ENCODE peak calls at places on chromosomes 12 and 14, in eight cellular contexts. R is coronary artery, S is GM20000, V is MM.1S, D is GM06990, P is gastrocnemius medialis, G is HCT116, W is keratinocyte. E is an unnamed sample.

GRCh38 chr12:81558031-81558430 is 201.1 kb downstream of the PPFIA2 start:
- DNase-seq in R (no peak), S (no peak), V (no peak), D (no peak), P (no peak), G (no peak), W (no peak), E (no peak)

GRCh38 chr14:61753631-61754030 is 8.6 kb upstream of the SNAPC1 start:
- DNase-seq in R (no peak), S (no peak), V (no peak), D (no peak), P (no peak), G (no peak), W (no peak), E (peak)

GRCh38 chr14:61256826-61257468 is 24.2 kb downstream of the TMEM30B start:
- DNase-seq in R (no peak), S (no peak), V (no peak), D (no peak), P (no peak), G (no peak), W (no peak), E (no peak)

GRCh38 chr14:69321601-69322330 is 61.8 kb downstream of the GALNT16 start:
- DNase-seq in R (no peak), S (no peak), V (no peak), D (no peak), P (no peak), G (no peak), W (no peak), E (no peak)

GRCh38 chr14:32693114-32693513 is 245.6 kb upstream of the NPAS3 start:
- DNase-seq in R (no peak), S (no peak), V (peak), D (no peak), P (no peak), G (no peak), W (no peak), E (no peak)

GRCh38 chr12:92170050-92170449 is 24.4 kb upstream of the BTG1 start:
- DNase-seq in R (no peak), S (no peak), V (no peak), D (no peak), P (no peak), G (no peak), W (no peak), E (no peak)

GRCh38 chr12:15837141-15837781 is 44.9 kb upstream of the STRAP start:
- DNase-seq in R (no peak), S (no peak), V (no peak), D (no peak), P (no peak), G (no peak), W (no peak), E (no peak)

GRCh38 chr14:106268013-106268727 is 741.8 kb downstream of the TMEM121 start:
- DNase-seq in R (no peak), S (no peak), V (no peak), D (peak), P (no peak), G (no peak), W (no peak), E (peak)

GRCh38 chr14:23346693-23347405 is 5.8 kb downstream of the SLC22A17 start:
- DNase-seq in R (no peak), S (no peak), V (no peak), D (no peak), P (no peak), G (no peak), W (no peak), E (no peak)

GRCh38 chr12:23827353-23827752 is 122.1 kb downstream of the SOX5 start:
- DNase-seq in R (no peak), S (no peak), V (no peak), D (no peak), P (no peak), G (no peak), W (no peak), E (no peak)

GRCh38 chr12:10033783-10034381 is 3.4 kb downstream of the CLEC9A start:
- DNase-seq in R (no peak), S (peak), V (peak), D (no peak), P (no peak), G (no peak), W (no peak), E (no peak)
- TF ChIP-seq CTCF in R (peak), S (no peak), V (peak), D (peak), P (peak), G (peak), W (peak), E (peak)

GRCh38 chr12:61654698-61655097 is 605.5 kb upstream of the USP15 start:
- DNase-seq in R (no peak), S (no peak), V (peak), D (no peak), P (no peak), G (peak), W (no peak), E (no peak)
- TF ChIP-seq CTCF in R (no peak), S (no peak), V (peak), D (no peak), P (no peak), G (peak), W (no peak), E (no peak)

GRCh38 chr12:52023182-52023975 is 16.6 kb downstream of the TAMALIN start:
- DNase-seq in R (no peak), S (peak), V (peak), D (peak), P (peak), G (peak), W (no peak), E (peak)

GRCh38 chr12:52025301-52026172 is 18.8 kb downstream of the TAMALIN start:
- DNase-seq in R (peak), S (peak), V (peak), D (peak), P (peak), G (peak), W (no peak), E (peak)

GRCh38 chr12:52026267-52026666 is 19.5 kb downstream of the TAMALIN start:
- DNase-seq in R (no peak), S (no peak), V (no peak), D (no peak), P (no peak), G (no peak), W (no peak), E (no peak)

GRCh38 chr12:52022841-52023181 is 16.1 kb downstream of the TAMALIN start:
- DNase-seq in R (no peak), S (no peak), V (no peak), D (no peak), P (no peak), G (no peak), W (no peak), E (peak)

DNA sequence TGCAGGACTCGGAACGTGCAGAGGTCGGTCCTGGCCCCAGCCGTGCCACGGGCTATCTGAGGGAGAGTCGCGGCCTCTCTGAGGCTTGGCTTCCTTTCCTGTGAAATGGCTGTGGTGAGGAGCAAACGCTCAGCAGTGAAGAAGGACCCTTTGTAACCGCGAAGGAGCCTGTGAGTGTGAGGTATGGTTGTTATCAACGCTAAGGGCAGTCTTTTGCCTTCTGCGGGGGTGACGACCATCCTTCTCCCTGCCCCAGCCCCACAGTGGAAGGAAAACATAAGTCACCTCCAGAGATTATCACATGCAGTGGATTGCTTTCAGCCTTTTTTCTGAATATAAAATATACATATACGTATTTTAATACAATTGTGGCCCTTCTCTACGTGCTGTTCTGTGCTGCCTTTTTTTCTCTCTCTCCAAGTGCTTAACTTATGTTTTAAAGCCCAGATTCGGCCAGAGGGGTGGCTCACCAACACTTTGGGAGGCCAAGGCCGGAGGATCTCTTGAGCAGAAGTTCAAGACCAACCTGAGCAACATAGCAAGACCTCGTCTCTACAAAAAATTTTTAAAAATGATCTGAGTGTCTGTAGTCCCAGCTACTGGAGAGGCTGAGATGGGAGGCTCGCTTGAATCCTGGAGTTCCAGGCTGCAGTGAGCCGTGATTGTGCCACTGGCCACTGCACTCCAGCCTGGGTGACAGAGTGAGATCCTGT is 17.4 kb downstream of the TAMALIN start:
- DNase-seq in R (no peak), S (no peak), V (no peak), D (no peak), P (no peak), G (no peak), W (no peak), E (no peak)
- TF ChIP-seq CTCF in R (no peak), S (no peak), V (no peak), D (no peak), P (no peak), G (no peak), W (no peak), E (peak)

GRCh38 chr12:26629864-26630263 is 203.1 kb downstream of the ITPR2 start:
- DNase-seq in R (no peak), S (no peak), V (no peak), D (no peak), P (no peak), G (no peak), W (no peak), E (no peak)
- TF ChIP-seq CTCF in R (no peak), S (no peak), V (no peak), D (no peak), P (no peak), G (no peak), W (no peak), E (no peak)

GRCh38 chr12:83821967-83822366 is 1090.6 kb downstream of the SLC6A15 start:
- DNase-seq in R (no peak), S (no peak), V (no peak), D (no peak), P (no peak), G (no peak), W (no peak), E (no peak)

GRCh38 chr12:83826112-83826511 is 1086.5 kb downstream of the SLC6A15 start:
- DNase-seq in R (no peak), S (peak), V (peak), D (no peak), P (no peak), G (peak), W (no peak), E (peak)

GRCh38 chr12:83827860-83828259 is 1084.7 kb downstream of the SLC6A15 start:
- DNase-seq in R (no peak), S (no peak), V (no peak), D (no peak), P (no peak), G (no peak), W (no peak), E (no peak)

GRCh38 chr12:83827193-83827592 is 1085.4 kb downstream of the SLC6A15 start:
- DNase-seq in R (no peak), S (no peak), V (no peak), D (no peak), P (no peak), G (no peak), W (no peak), E (no peak)

DNA sequence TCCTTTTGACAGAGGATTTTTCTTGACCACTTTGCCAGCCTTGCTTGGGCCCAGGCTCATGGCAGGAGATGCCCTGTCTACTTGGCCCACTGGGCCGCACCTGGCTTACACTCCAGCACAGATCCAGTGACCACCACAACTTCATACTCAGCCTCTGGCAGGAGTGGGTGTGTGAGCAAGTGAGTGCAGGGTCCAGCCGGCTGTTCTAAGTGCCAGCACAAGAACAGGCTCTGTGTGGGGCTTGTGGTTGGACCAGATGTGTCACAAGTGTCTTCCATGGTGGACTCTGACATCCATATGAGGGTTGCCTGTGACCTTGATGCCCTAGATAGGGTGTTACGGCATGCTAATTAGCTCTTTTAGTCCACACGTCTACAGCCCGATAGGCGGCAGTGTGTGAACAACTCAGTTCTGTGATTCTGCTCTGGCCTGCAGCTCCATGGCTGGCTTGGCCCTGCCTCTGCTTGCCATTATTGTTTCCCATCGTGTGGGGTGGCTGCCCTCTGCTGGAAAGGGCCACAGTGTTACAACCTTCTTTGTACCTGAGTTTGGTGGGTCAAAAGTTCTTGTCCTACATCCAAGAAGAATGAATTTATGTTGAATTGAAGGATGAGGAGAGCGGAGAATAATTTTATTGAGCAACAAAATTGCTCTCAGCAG is 1089.1 kb downstream of the SLC6A15 start:
- DNase-seq in R (no peak), S (peak), V (peak), D (no peak), P (no peak), G (peak), W (no peak), E (peak)
- TF ChIP-seq CTCF in R (no peak), S (peak), V (peak), D (peak), P (no peak), G (peak), W (peak), E (peak)

DNA sequence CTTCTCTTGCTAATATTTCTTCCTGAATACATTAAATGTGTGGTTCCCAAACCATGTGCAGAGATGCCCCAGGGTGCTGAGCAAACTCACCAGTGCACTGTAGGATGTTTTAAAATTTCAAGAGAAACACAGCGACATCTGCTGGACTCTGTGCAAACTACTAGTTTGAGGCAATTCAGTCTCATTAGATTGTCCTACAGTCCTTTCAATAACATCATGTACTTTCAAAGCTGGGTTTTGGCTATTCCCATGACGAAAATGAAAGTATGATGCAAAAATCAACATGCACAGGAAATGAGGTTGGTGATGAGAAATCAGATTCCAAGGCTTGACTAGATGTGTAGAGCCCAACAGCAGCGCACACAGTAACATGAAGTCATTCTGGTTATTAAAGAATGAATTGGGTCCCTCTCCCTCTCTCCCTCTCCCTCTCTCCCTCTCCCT is 66.3 kb downstream of the CLIP1 start:
- DNase-seq in R (no peak), S (peak), V (peak), D (peak), P (no peak), G (peak), W (peak), E (peak)
- TF ChIP-seq CTCF in R (peak), S (peak), V (peak), D (peak), P (peak), G (peak), W (peak), E (peak)

GRCh38 chr12:89166525-89166934 is 185.8 kb downstream of the DUSP6 start:
- DNase-seq in R (no peak), S (peak), V (peak), D (peak), P (no peak), G (no peak), W (no peak), E (no peak)

GRCh38 chr12:89162704-89163261 is 189.5 kb downstream of the DUSP6 start:
- DNase-seq in R (peak), S (peak), V (peak), D (peak), P (peak), G (peak), W (peak), E (peak)

GRCh38 chr12:89161553-89161952 is 190.7 kb downstream of the DUSP6 start:
- DNase-seq in R (no peak), S (no peak), V (no peak), D (no peak), P (no peak), G (no peak), W (no peak), E (no peak)

GRCh38 chr12:89160716-89161123 is 191.6 kb downstream of the DUSP6 start:
- DNase-seq in R (no peak), S (no peak), V (no peak), D (no peak), P (no peak), G (no peak), W (no peak), E (peak)

GRCh38 chr12:89163918-89164317 is 188.4 kb downstream of the DUSP6 start:
- DNase-seq in R (no peak), S (no peak), V (no peak), D (no peak), P (no peak), G (no peak), W (no peak), E (no peak)
- TF ChIP-seq CTCF in R (no peak), S (no peak), V (no peak), D (no peak), P (no peak), G (no peak), W (no peak), E (no peak)

E was measured in activated CD8-positive, alpha-beta T cell treated with anti-CD3 and anti-CD28 coated beads for 36 hours.